ENCODE peak calls at places on chromosomes 7 and 10, in eight cellular contexts. Q is adrenal gland, N is NB4, C is endothelial cell of umbilical vein, L is uterus, X is spleen, O is tibial nerve, B is HCT116. Z is an unnamed sample.

GRCh38 chr7:73721237-73721848 is 1.9 kb upstream of the STX1A start:
- DNase-seq in Q (peak), N (no peak), C (no peak), L (no peak), X (no peak), O (no peak), B (no peak), Z (peak)

GRCh38 chr10:74328388-74328787 is 177.4 kb downstream of the ADK start:
- DNase-seq in Q (peak), N (peak), C (no peak), L (no peak), X (no peak), O (no peak), B (no peak), Z (no peak)

GRCh38 chr7:37151741-37152413 is 296.8 kb downstream of the ELMO1 start:
- DNase-seq in Q (no peak), N (no peak), C (no peak), L (no peak), X (no peak), O (no peak), B (no peak), Z (peak)

GRCh38 chr10:104680467-104681401 is 39.6 kb downstream of the SORCS3 start:
- DNase-seq in Q (no peak), N (no peak), C (no peak), L (peak), X (no peak), O (no peak), B (no peak), Z (no peak)

GRCh38 chr7:601573-602340 is 82.1 kb upstream of the PDGFA start:
- DNase-seq in Q (peak), N (peak), C (peak), L (peak), X (peak), O (no peak), B (no peak), Z (peak)

GRCh38 chr10:32190890-32191491 is 134.8 kb upstream of the KIF5B start:
- DNase-seq in Q (no peak), N (peak), C (peak), L (no peak), X (no peak), O (no peak), B (peak), Z (no peak)

GRCh38 chr10:4506087-4506486 is 319.9 kb upstream of the AKR1E2 start:
- DNase-seq in Q (no peak), N (no peak), C (peak), L (no peak), X (no peak), O (no peak), B (no peak), Z (no peak)

GRCh38 chr7:30146127-30146612 is 11.4 kb downstream of the MTURN start:
- DNase-seq in Q (no peak), N (no peak), C (no peak), L (no peak), X (no peak), O (no peak), B (no peak), Z (no peak)

GRCh38 chr7:2321020-2321419 is 6.8 kb upstream of the SNX8 start:
- DNase-seq in Q (no peak), N (no peak), C (no peak), L (no peak), X (no peak), O (no peak), B (no peak), Z (no peak)

GRCh38 chr10:128631801-128632241 is 505.6 kb upstream of the MKI67 start:
- DNase-seq in Q (no peak), N (peak), C (no peak), L (no peak), X (no peak), O (no peak), B (peak), Z (no peak)

GRCh38 chr7:90692947-90693346 is 96.8 kb downstream of the CDK14 start:
- DNase-seq in Q (no peak), N (no peak), C (no peak), L (no peak), X (no peak), O (no peak), B (no peak), Z (no peak)

GRCh38 chr10:77909755-77910375 is 16.7 kb downstream of the DLG5 start:
- DNase-seq in Q (peak), N (peak), C (peak), L (no peak), X (no peak), O (no peak), B (no peak), Z (peak)

GRCh38 chr10:97321032-97321806 is 2.1 kb downstream of the FRAT1 start:
- DNase-seq in Q (peak), N (peak), C (peak), L (no peak), X (peak), O (no peak), B (no peak), Z (peak)

GRCh38 chr7:27576360-27576944 is 86.2 kb downstream of the HIBADH start:
- DNase-seq in Q (no peak), N (peak), C (peak), L (no peak), X (no peak), O (no peak), B (peak), Z (no peak)

GRCh38 chr7:139091677-139091996 is 17.9 kb downstream of the ZC3HAV1 start:
- DNase-seq in Q (no peak), N (no peak), C (no peak), L (no peak), X (no peak), O (no peak), B (no peak), Z (no peak)

GRCh38 chr7:122764902-122765301 is 62.2 kb upstream of the RNF148 start:
- DNase-seq in Q (no peak), N (no peak), C (no peak), L (no peak), X (no peak), O (no peak), B (no peak), Z (no peak)

GRCh38 chr7:50837965-50838364 is 55.3 kb upstream of the GRB10 start:
- DNase-seq in Q (no peak), N (no peak), C (peak), L (no peak), X (no peak), O (no peak), B (no peak), Z (no peak)

GRCh38 chr7:102061981-102062390 is 224.7 kb upstream of the SH2B2 start:
- DNase-seq in Q (peak), N (peak), C (no peak), L (no peak), X (no peak), O (no peak), B (no peak), Z (no peak)

GRCh38 chr7:26439502-26440252 is 148.0 kb downstream of the SNX10 start:
- DNase-seq in Q (no peak), N (no peak), C (no peak), L (no peak), X (no peak), O (no peak), B (no peak), Z (peak)

GRCh38 chr7:90188281-90188680 is 23.3 kb upstream of the STEAP2 start:
- DNase-seq in Q (no peak), N (peak), C (no peak), L (no peak), X (no peak), O (no peak), B (no peak), Z (peak)

GRCh38 chr10:124864421-124865193 is 63.0 kb downstream of the ABRAXAS2 start:
- DNase-seq in Q (peak), N (no peak), C (no peak), L (no peak), X (no peak), O (no peak), B (peak), Z (peak)

GRCh38 chr10:78429994-78430393 is 396.3 kb downstream of the RPS24 start:
- DNase-seq in Q (no peak), N (no peak), C (no peak), L (no peak), X (no peak), O (no peak), B (no peak), Z (no peak)

GRCh38 chr10:7302393-7303054 is 108.3 kb downstream of the SFMBT2 start:
- DNase-seq in Q (peak), N (no peak), C (no peak), L (peak), X (no peak), O (no peak), B (no peak), Z (no peak)

GRCh38 chr10:97566338-97566986 is 6.1 kb upstream of the ANKRD2 start:
- DNase-seq in Q (no peak), N (no peak), C (no peak), L (no peak), X (no peak), O (no peak), B (no peak), Z (no peak)

GRCh38 chr10:103884681-103885139 is 29.3 kb upstream of the SH3PXD2A start:
- DNase-seq in Q (peak), N (peak), C (peak), L (peak), X (no peak), O (no peak), B (no peak), Z (peak)

GRCh38 chr7:41470081-41470480 is 232.8 kb downstream of the INHBA start:
- DNase-seq in Q (no peak), N (no peak), C (no peak), L (no peak), X (no peak), O (no peak), B (no peak), Z (no peak)

GRCh38 chr7:41467596-41467995 is 235.3 kb downstream of the INHBA start:
- DNase-seq in Q (no peak), N (no peak), C (no peak), L (no peak), X (no peak), O (no peak), B (no peak), Z (no peak)

GRCh38 chr7:41466760-41467384 is 236.0 kb downstream of the INHBA start:
- DNase-seq in Q (no peak), N (no peak), C (no peak), L (no peak), X (no peak), O (no peak), B (no peak), Z (no peak)

GRCh38 chr7:41463770-41464470 is 239.0 kb downstream of the INHBA start:
- DNase-seq in Q (no peak), N (no peak), C (no peak), L (no peak), X (no peak), O (no peak), B (no peak), Z (no peak)

DNA sequence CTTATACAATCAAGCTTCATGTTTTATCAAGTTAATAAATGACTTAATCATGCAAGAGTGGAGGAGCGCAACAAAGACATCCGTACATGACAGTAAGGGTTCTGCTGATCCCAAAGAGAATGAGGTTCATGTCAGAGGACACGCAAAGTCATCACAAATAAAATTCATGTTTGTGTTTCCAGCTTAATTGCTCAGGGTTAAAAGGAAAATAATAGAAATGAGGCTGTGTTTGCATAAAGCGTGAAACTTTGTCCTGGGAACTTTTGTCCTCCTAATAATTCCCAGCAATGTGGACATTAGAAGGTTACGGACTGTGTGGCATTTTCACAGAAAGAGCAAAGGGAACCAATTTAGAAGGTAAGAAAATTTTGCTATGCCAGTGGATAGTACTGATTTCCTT is 237.3 kb downstream of the INHBA start:
- DNase-seq in Q (no peak), N (no peak), C (no peak), L (no peak), X (no peak), O (no peak), B (no peak), Z (no peak)
- TF ChIP-seq POLR2A in Q (no peak), N (no peak), C (no peak), L (no peak), X (no peak), O (no peak), B (no peak), Z (no peak)

GRCh38 chr10:102150970-102151773 is 1.0 kb upstream of the NOLC1 start:
- DNase-seq in Q (no peak), N (no peak), C (peak), L (no peak), X (peak), O (no peak), B (no peak), Z (no peak)
- H3K4me3 ChIP-seq in Q (no peak), N (peak), C (peak), L (peak), X (peak), O (peak), B (peak), Z (no peak)

GRCh38 chr7:95435422-95435780 is 573 bp upstream of the PON2 start:
- DNase-seq in Q (no peak), N (no peak), C (no peak), L (no peak), X (peak), O (no peak), B (no peak), Z (no peak)

GRCh38 chr7:95436407-95436806 is 1.6 kb upstream of the PON2 start:
- DNase-seq in Q (no peak), N (no peak), C (no peak), L (no peak), X (no peak), O (no peak), B (no peak), Z (no peak)

GRCh38 chr7:95433129-95433528 is 1.7 kb downstream of the PON2 start:
- DNase-seq in Q (no peak), N (no peak), C (no peak), L (no peak), X (no peak), O (no peak), B (no peak), Z (no peak)

GRCh38 chr7:95433952-95434351 is 876 bp downstream of the PON2 start:
- DNase-seq in Q (no peak), N (no peak), C (no peak), L (no peak), X (no peak), O (no peak), B (no peak), Z (no peak)

DNA sequence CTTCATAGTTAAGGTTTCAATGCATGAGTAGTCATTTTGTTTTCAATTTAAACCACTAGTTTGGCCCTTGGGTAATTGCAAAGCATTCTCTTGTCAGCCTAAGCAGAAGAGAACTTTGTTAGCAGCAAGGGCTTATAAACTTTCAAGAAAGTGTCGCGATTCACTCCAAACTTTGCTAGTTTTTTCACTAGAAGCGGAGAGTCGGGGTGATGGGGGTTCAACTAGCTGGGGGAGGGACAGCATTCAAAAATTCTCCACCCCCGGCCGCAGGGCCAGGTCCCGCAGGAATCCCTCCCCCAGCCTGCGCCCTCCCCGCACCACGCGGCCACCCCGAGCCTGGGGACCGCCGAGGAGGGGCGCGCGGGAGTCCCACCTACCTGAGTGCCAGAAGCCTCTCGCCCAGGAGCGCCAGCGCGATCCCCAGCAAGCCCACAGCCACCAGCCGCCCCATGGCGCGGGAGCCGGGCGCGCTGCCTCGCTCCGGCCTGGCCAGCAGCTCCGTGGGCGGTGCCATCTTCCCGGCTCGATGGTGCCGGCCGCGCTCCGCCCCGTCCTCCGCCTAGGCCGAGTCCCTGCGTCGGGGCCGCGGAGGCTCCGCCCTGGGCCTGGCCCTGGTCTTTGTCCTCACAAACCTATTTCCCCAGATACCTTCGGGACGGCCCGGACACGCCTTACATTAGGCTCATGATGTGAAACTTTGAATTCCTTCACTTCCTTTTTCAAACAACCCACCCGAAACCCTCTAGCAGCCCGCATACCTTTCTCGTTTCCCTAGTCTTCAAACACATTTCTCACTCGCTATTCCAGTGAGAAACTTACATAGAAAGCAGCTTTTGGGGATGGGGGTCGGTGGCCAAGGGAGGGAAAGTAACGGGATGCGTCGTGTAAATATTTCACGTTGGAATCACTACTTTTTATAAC is at the start of gene PON2:
- DNase-seq in Q (peak), N (peak), C (peak), L (peak), X (peak), O (peak), B (peak), Z (peak)
- TF ChIP-seq POLR2A in Q (peak), N (peak), C (peak), L (peak), X (no peak), O (peak), B (peak), Z (peak)

DNA sequence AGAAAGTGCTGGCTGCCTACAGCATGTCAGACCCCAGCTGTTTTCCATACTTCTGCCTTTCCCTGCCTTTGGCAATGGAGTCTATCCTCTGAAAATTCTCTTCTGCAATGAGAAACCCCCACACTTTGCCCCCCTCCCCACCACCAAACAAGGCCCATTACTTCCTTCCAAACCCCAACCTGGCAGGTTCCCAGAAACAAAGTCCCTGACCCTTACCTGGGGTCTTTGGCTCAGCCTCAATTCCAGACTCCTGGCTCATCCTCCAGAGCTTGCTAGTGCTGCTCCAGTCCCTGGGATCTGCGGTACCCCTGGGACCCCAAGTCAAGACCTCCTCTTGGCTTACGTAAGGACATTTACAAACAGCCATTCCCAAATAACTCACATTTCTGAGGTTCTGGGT is 17.5 kb upstream of the CCL26 start:
- DNase-seq in Q (no peak), N (no peak), C (no peak), L (no peak), X (no peak), O (no peak), B (no peak), Z (no peak)
- H3K4me3 ChIP-seq in Q (no peak), N (no peak), C (no peak), L (no peak), X (no peak), O (no peak), B (no peak), Z (no peak)

GRCh38 chr10:100372415-100373297 is 25.6 kb downstream of the SCD start:
- DNase-seq in Q (no peak), N (no peak), C (no peak), L (no peak), X (no peak), O (no peak), B (no peak), Z (no peak)
- TF ChIP-seq POLR2A in Q (no peak), N (no peak), C (no peak), L (no peak), X (no peak), O (no peak), B (peak), Z (no peak)

GRCh38 chr7:154353385-154353784 is 301.2 kb downstream of the DPP6 start:
- DNase-seq in Q (no peak), N (no peak), C (no peak), L (no peak), X (no peak), O (no peak), B (no peak), Z (no peak)
- H3K4me3 ChIP-seq in Q (no peak), N (no peak), C (no peak), L (no peak), X (no peak), O (no peak), B (no peak), Z (no peak)

GRCh38 chr7:141737836-141738591 is at the start of gene SSBP1:
- DNase-seq in Q (peak), N (peak), C (peak), L (peak), X (peak), O (peak), B (peak), Z (peak)
- TF ChIP-seq POLR2A in Q (no peak), N (peak), C (peak), L (no peak), X (no peak), O (no peak), B (peak), Z (peak)

GRCh38 chr10:8766899-8767298 is 712.4 kb downstream of the GATA3 start:
- DNase-seq in Q (no peak), N (no peak), C (no peak), L (no peak), X (no peak), O (no peak), B (no peak), Z (no peak)
- H3K4me3 ChIP-seq in Q (no peak), N (no peak), C (no peak), L (no peak), X (no peak), O (no peak), B (no peak), Z (no peak)

GRCh38 chr10:17227367-17228080 is 517 bp upstream of the VIM start:
- DNase-seq in Q (no peak), N (peak), C (peak), L (no peak), X (no peak), O (no peak), B (no peak), Z (no peak)

GRCh38 chr10:17229967-17230682 is 2.1 kb downstream of the VIM start:
- DNase-seq in Q (peak), N (peak), C (peak), L (peak), X (peak), O (peak), B (peak), Z (peak)

GRCh38 chr10:17228081-17229015 is at the start of gene VIM:
- DNase-seq in Q (peak), N (peak), C (peak), L (peak), X (peak), O (peak), B (peak), Z (peak)

GRCh38 chr10:17229717-17229966 is 1.6 kb downstream of the VIM start:
- DNase-seq in Q (peak), N (no peak), C (no peak), L (no peak), X (no peak), O (no peak), B (no peak), Z (no peak)

GRCh38 chr10:17229016-17229716 is 1.1 kb downstream of the VIM start:
- DNase-seq in Q (peak), N (peak), C (peak), L (peak), X (peak), O (peak), B (no peak), Z (peak)
- TF ChIP-seq POLR2A in Q (peak), N (peak), C (peak), L (peak), X (peak), O (peak), B (no peak), Z (peak)

DNA sequence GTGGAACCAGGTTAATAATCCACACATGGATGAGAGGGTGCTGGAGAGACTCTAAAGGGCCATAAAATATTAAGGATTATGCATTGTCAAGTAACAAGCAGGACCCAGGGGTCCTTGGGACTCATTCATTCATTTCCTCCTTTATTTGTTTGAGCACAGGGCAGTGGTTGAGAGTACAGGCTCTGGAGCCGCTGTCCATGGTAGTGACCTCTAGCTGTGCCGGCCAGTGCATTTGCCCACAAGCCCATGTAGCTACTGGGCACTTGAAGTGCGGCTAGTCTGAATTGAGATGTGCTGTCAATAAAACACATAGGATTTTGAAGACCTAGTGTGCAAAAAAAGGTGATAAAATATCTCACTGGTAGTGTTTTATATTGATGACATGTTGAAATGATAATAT is 137.6 kb downstream of the C10orf105 start:
- DNase-seq in Q (peak), N (peak), C (peak), L (no peak), X (no peak), O (no peak), B (no peak), Z (no peak)
- H3K4me3 ChIP-seq in Q (no peak), N (no peak), C (no peak), L (no peak), X (no peak), O (no peak), B (no peak), Z (no peak)

Z was measured in body of pancreas.